ENCODE peak calls at places on chromosomes 6 and 20, in four cellular contexts. One of them, this sample, is unnamed.

GRCh38 chr6:168589275-168589674 is 148.3 kb downstream of the SMOC2 start:
- DNase-seq in right cardiac atrium: no peak
- DNase-seq in nucleus accumbens: no peak
- DNase-seq in neural crest cell: no peak
- DNase-seq in this sample: no peak

GRCh38 chr6:64437996-64438395 is 802.4 kb downstream of the PHF3 start:
- DNase-seq in nucleus accumbens: no peak
- DNase-seq in neural crest cell: no peak
- DNase-seq in right cardiac atrium: no peak
- DNase-seq in this sample: no peak

GRCh38 chr20:53586640-53587039 is 7.0 kb downstream of the ZNF217 start:
- DNase-seq in neural crest cell: no peak
- DNase-seq in right cardiac atrium: no peak
- DNase-seq in nucleus accumbens: no peak
- DNase-seq in this sample: no peak

GRCh38 chr6:24974182-24975171 is 38.7 kb upstream of the RIPOR2 start:
- DNase-seq in nucleus accumbens: no peak
- DNase-seq in neural crest cell: no peak
- DNase-seq in right cardiac atrium: no peak
- DNase-seq in this sample: no peak

GRCh38 chr6:143556529-143556928 is 45.0 kb upstream of the FUCA2 start:
- DNase-seq in right cardiac atrium: no peak
- DNase-seq in nucleus accumbens: no peak
- DNase-seq in neural crest cell: no peak
- DNase-seq in this sample: no peak

GRCh38 chr6:81998432-81998831 is 246.0 kb upstream of the TENT5A start:
- DNase-seq in neural crest cell: no peak
- DNase-seq in right cardiac atrium: no peak
- DNase-seq in nucleus accumbens: no peak
- DNase-seq in this sample: no peak

GRCh38 chr6:84870693-84871092 is 106.3 kb upstream of the TBX18 start:
- DNase-seq in right cardiac atrium: no peak
- DNase-seq in neural crest cell: no peak
- DNase-seq in nucleus accumbens: no peak
- DNase-seq in this sample: no peak

GRCh38 chr20:24370249-24370648 is 99.2 kb upstream of the SYNDIG1 start:
- DNase-seq in neural crest cell: no peak
- DNase-seq in nucleus accumbens: no peak
- DNase-seq in right cardiac atrium: no peak
- DNase-seq in this sample: no peak

GRCh38 chr6:26351544-26351953 is 13.4 kb upstream of the BTN3A2 start:
- DNase-seq in neural crest cell: no peak
- DNase-seq in nucleus accumbens: peak
- DNase-seq in right cardiac atrium: no peak
- DNase-seq in this sample: no peak

GRCh38 chr6:111447051-111447450 is 36.0 kb downstream of the REV3L start:
- DNase-seq in nucleus accumbens: no peak
- DNase-seq in neural crest cell: no peak
- DNase-seq in right cardiac atrium: no peak
- DNase-seq in this sample: no peak

GRCh38 chr6:73985891-73986290 is 289.9 kb downstream of the CD109 start:
- DNase-seq in nucleus accumbens: no peak
- DNase-seq in right cardiac atrium: no peak
- DNase-seq in neural crest cell: no peak
- DNase-seq in this sample: no peak

GRCh38 chr6:85917522-85917921 is 274.8 kb upstream of the SYNCRIP start:
- DNase-seq in right cardiac atrium: no peak
- DNase-seq in neural crest cell: no peak
- DNase-seq in nucleus accumbens: no peak
- DNase-seq in this sample: no peak

GRCh38 chr20:4174909-4175308 is 159.6 kb upstream of the RNF24 start:
- DNase-seq in neural crest cell: no peak
- DNase-seq in right cardiac atrium: no peak
- DNase-seq in nucleus accumbens: no peak
- DNase-seq in this sample: no peak

GRCh38 chr20:60034231-60035110 is 76.2 kb downstream of the CDH26 start:
- DNase-seq in right cardiac atrium: peak
- DNase-seq in neural crest cell: peak
- DNase-seq in nucleus accumbens: no peak
- DNase-seq in this sample: no peak

GRCh38 chr6:31558631-31559500 is 11.5 kb downstream of the NFKBIL1 start:
- DNase-seq in neural crest cell: no peak
- DNase-seq in right cardiac atrium: peak
- DNase-seq in nucleus accumbens: no peak
- DNase-seq in this sample: no peak

GRCh38 chr6:72740135-72740534 is 118.3 kb downstream of the KCNQ5 start:
- DNase-seq in neural crest cell: no peak
- DNase-seq in right cardiac atrium: no peak
- DNase-seq in nucleus accumbens: no peak
- DNase-seq in this sample: no peak

GRCh38 chr20:62238569-62239277 is 402 bp downstream of the OSBPL2 start:
- DNase-seq in neural crest cell: no peak
- DNase-seq in nucleus accumbens: no peak
- DNase-seq in right cardiac atrium: peak
- DNase-seq in this sample: peak

GRCh38 chr6:17059820-17060219 is 42.0 kb upstream of the STMND1 start:
- DNase-seq in neural crest cell: no peak
- DNase-seq in nucleus accumbens: no peak
- DNase-seq in right cardiac atrium: no peak
- DNase-seq in this sample: no peak

This sample was measured in breast epithelium.